ENCODE peak calls at places on chromosomes 1 and 21, in five cellular contexts. I, D, L, Y and P are unnamed samples.

GRCh38 chr1:226991920-226992319 is 51.8 kb downstream of the COQ8A start:
- DNase-seq in I (no peak), D (no peak), L (peak), Y (no peak), P (no peak)

GRCh38 chr1:47196622-47197021 is 6.8 kb upstream of the PDZK1IP1 start:
- DNase-seq in I (no peak), D (no peak), L (no peak), Y (peak), P (peak)

GRCh38 chr1:158118713-158119402 is 61.8 kb upstream of the CD1D start:
- DNase-seq in I (no peak), D (no peak), L (no peak), Y (no peak), P (no peak)

GRCh38 chr1:56446531-56447098 is 132.7 kb downstream of the PLPP3 start:
- DNase-seq in I (no peak), D (peak), L (peak), Y (peak), P (peak)

GRCh38 chr1:1164701-1165451 is 8.8 kb upstream of the TTLL10 start:
- DNase-seq in I (no peak), D (no peak), L (peak), Y (no peak), P (no peak)

GRCh38 chr1:53438427-53439336 is 20.5 kb upstream of the DMRTB1 start:
- DNase-seq in I (no peak), D (no peak), L (no peak), Y (no peak), P (no peak)

GRCh38 chr21:36166705-36167104 is 10.1 kb downstream of the DOP1B start:
- DNase-seq in I (peak), D (no peak), L (no peak), Y (no peak), P (no peak)

GRCh38 chr1:41245659-41246058 is 3.6 kb upstream of the SCMH1 start:
- DNase-seq in I (no peak), D (no peak), L (no peak), Y (no peak), P (no peak)

GRCh38 chr1:6271001-6271400 is 10.1 kb upstream of the GPR153 start:
- DNase-seq in I (no peak), D (no peak), L (no peak), Y (no peak), P (no peak)

GRCh38 chr1:67700692-67701410 is 15.8 kb downstream of the GADD45A start:
- DNase-seq in I (peak), D (no peak), L (no peak), Y (no peak), P (no peak)

GRCh38 chr21:46006547-46007497 is 25.3 kb downstream of the COL6A1 start:
- DNase-seq in I (peak), D (no peak), L (no peak), Y (peak), P (no peak)

GRCh38 chr1:207866471-207867135 is 44.3 kb downstream of the CD34 start:
- DNase-seq in I (peak), D (peak), L (peak), Y (peak), P (no peak)

GRCh38 chr1:64960731-64961130 is 5.6 kb downstream of the JAK1 start:
- DNase-seq in I (no peak), D (no peak), L (no peak), Y (no peak), P (no peak)

GRCh38 chr1:76278711-76279386 is 204.3 kb downstream of the ST6GALNAC3 start:
- DNase-seq in I (peak), D (no peak), L (no peak), Y (no peak), P (no peak)

GRCh38 chr1:4725416-4725815 is 71.0 kb downstream of the AJAP1 start:
- DNase-seq in I (no peak), D (no peak), L (no peak), Y (no peak), P (no peak)

GRCh38 chr1:65067491-65068201 is 80.4 kb upstream of the AK4 start:
- DNase-seq in I (peak), D (peak), L (peak), Y (peak), P (peak)

GRCh38 chr1:216216304-216216703 is 206.9 kb downstream of the USH2A start:
- DNase-seq in I (no peak), D (no peak), L (no peak), Y (no peak), P (no peak)

GRCh38 chr1:68116643-68117235 is 66.3 kb upstream of the DIRAS3 start:
- DNase-seq in I (peak), D (no peak), L (no peak), Y (no peak), P (no peak)

GRCh38 chr1:16975211-16975610 is 5.2 kb downstream of the MFAP2 start:
- DNase-seq in I (no peak), D (no peak), L (no peak), Y (no peak), P (no peak)

GRCh38 chr1:62687421-62687902 is 724 bp downstream of the DOCK7 start:
- DNase-seq in I (peak), D (peak), L (peak), Y (peak), P (no peak)

GRCh38 chr1:106746448-106747085 is 309.9 kb upstream of the PRMT6 start:
- DNase-seq in I (peak), D (no peak), L (no peak), Y (no peak), P (no peak)

GRCh38 chr1:91621907-91622306 is 121.3 kb downstream of the CDC7 start:
- DNase-seq in I (no peak), D (no peak), L (no peak), Y (no peak), P (no peak)

GRCh38 chr1:212814989-212815388 is 23.3 kb downstream of the TATDN3 start:
- DNase-seq in I (peak), D (no peak), L (no peak), Y (no peak), P (no peak)

GRCh38 chr21:38863291-38863690 is 57.6 kb downstream of the ETS2 start:
- DNase-seq in I (no peak), D (no peak), L (no peak), Y (no peak), P (no peak)

GRCh38 chr1:186304982-186305949 is 69.8 kb downstream of the TPR start:
- DNase-seq in I (peak), D (no peak), L (no peak), Y (no peak), P (no peak)

GRCh38 chr1:65491472-65491871 is 71.0 kb downstream of the LEPR start:
- DNase-seq in I (peak), D (no peak), L (no peak), Y (no peak), P (no peak)

GRCh38 chr21:26715878-26716506 is 129.2 kb downstream of the ADAMTS1 start:
- DNase-seq in I (peak), D (peak), L (no peak), Y (no peak), P (no peak)

GRCh38 chr21:36908260-36908908 is 58.1 kb downstream of the HLCS start:
- DNase-seq in I (no peak), D (no peak), L (no peak), Y (no peak), P (no peak)

GRCh38 chr21:41957991-41958766 is 4.4 kb upstream of the C2CD2 start:
- DNase-seq in I (no peak), D (peak), L (peak), Y (peak), P (no peak)

GRCh38 chr1:246815693-246816270 is 91.6 kb downstream of the SCCPDH start:
- DNase-seq in I (no peak), D (no peak), L (no peak), Y (no peak), P (no peak)

GRCh38 chr1:204408074-204408507 is 3.5 kb downstream of the PPP1R15B start:
- DNase-seq in I (peak), D (peak), L (peak), Y (peak), P (peak)

GRCh38 chr1:116763116-116763786 is 9.0 kb downstream of the CD2 start:
- DNase-seq in I (no peak), D (no peak), L (no peak), Y (no peak), P (no peak)

DNA sequence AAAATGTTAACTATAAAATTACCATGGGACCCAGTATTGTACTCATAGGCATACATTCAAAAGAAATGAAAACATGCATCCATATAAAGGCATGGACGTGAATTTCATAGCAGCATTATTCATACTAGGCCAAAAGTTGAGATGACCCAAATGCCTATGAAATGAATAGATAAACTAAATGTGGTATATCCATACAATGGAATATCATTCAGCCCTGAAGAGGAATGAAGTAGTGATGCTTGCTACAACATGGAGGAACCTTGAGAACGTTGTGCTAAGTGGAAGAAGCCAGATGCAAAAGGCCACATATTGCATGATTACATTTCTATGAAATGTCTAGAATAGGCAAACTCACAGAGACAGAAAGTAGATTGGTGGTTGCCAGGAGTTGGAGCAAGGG is 127.1 kb upstream of the IPO9 start:
- DNase-seq in I (no peak), D (no peak), L (no peak), Y (no peak), P (no peak)
- H3K27ac ChIP-seq in I (no peak), D (no peak), L (no peak), Y (no peak), P (no peak)

DNA sequence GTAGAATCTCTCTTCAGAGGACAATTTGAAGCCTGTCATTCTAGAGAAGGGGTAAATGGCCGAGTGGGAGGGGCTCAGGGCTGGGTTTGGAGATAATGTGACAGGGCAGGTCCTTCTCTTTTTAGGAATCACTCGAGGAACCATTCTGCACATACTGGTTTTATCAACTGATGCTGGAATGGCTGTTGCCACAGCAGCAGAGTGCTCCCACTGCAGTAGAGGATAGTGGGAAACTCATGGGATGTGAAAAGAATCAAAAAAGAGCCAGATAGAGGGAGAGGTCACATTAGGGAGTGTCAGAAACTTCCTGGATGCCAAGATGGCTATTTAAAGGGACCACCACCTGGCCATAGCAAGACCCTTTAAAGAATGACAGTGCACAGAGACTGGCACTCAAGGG is 105.3 kb downstream of the NAV1 start:
- DNase-seq in I (no peak), D (no peak), L (no peak), Y (no peak), P (no peak)
- H3K4me3 ChIP-seq in I (no peak), D (no peak), L (no peak), Y (no peak), P (no peak)

GRCh38 chr1:229230893-229231753 is 39.8 kb upstream of the RAB4A start:
- DNase-seq in I (no peak), D (no peak), L (no peak), Y (peak), P (no peak)

GRCh38 chr1:229229721-229230135 is 41.2 kb upstream of the RAB4A start:
- DNase-seq in I (no peak), D (peak), L (peak), Y (peak), P (no peak)

GRCh38 chr1:229229137-229229720 is 41.7 kb upstream of the RAB4A start:
- DNase-seq in I (no peak), D (no peak), L (no peak), Y (peak), P (no peak)

GRCh38 chr1:229230136-229230892 is 40.6 kb upstream of the RAB4A start:
- DNase-seq in I (no peak), D (no peak), L (peak), Y (no peak), P (no peak)

DNA sequence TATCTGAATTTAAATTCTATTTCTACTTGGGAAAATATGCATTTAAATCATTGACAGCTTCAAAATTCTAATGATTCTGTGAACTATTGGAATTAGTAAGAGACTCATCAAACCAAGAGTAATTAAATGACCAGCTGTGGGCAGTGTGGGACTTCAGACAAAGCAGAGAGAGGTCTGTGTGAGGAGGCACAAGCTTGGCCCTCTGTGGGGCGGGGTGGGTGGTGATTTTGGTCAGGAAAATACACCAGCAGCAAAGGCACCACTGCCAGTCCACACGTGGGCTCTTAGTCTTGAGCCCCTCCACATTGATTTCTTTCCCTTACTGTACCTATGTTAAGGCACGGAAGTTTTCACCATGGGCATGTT is 39.2 kb upstream of the RAB4A start:
- DNase-seq in I (no peak), D (no peak), L (no peak), Y (no peak), P (no peak)
- TF ChIP-seq CTCF in I (no peak), D (no peak), L (no peak), Y (no peak), P (no peak)

GRCh38 chr1:25744636-25745425 is 55.2 kb upstream of the SELENON start:
- DNase-seq in I (no peak), D (no peak), L (peak), Y (no peak), P (peak)

GRCh38 chr1:25746299-25747045 is 53.5 kb upstream of the SELENON start:
- DNase-seq in I (no peak), D (no peak), L (no peak), Y (no peak), P (no peak)

GRCh38 chr1:25743164-25744139 is 56.5 kb upstream of the SELENON start:
- DNase-seq in I (no peak), D (peak), L (peak), Y (peak), P (peak)

GRCh38 chr1:25742316-25742715 is 57.7 kb upstream of the SELENON start:
- DNase-seq in I (no peak), D (no peak), L (no peak), Y (no peak), P (peak)

GRCh38 chr1:25744140-25744581 is 55.8 kb upstream of the SELENON start:
- DNase-seq in I (peak), D (peak), L (peak), Y (peak), P (peak)
- H3K27ac ChIP-seq in I (no peak), D (peak), L (peak), Y (peak), P (peak)

GRCh38 chr1:20483098-20483832 is 2.7 kb downstream of the CAMK2N1 start:
- DNase-seq in I (no peak), D (no peak), L (no peak), Y (no peak), P (no peak)
- H3K4me3 ChIP-seq in I (peak), D (peak), L (peak), Y (peak), P (peak)